ENCODE peak calls at places on chromosomes 2 and 18, in eight cellular contexts. Q is CD8-positive, alpha-beta T cell; S is ovary; W is kidney epithelial cell; P is H1; B is HCT116; E is body of pancreas; J is SJCRH30. N is an unnamed sample.

GRCh38 chr2:230968921-230969672 is 26.8 kb upstream of the SPATA3 start:
- DNase-seq in J (no peak), Q (no peak), E (no peak), B (no peak), S (no peak), P (no peak), W (no peak), N (no peak)

GRCh38 chr2:216151313-216152030 is 42.3 kb downstream of the XRCC5 start:
- DNase-seq in S (no peak), P (no peak), W (peak; percentile 59), E (no peak), Q (no peak), J (no peak), B (no peak), N (no peak)

GRCh38 chr2:205954707-205955106 is 131.3 kb downstream of the INO80D start:
- DNase-seq in W (no peak), P (no peak), S (no peak), E (no peak), B (no peak), J (no peak), Q (no peak), N (no peak)

GRCh38 chr2:182426082-182426914 is 538 bp downstream of the PDE1A start:
- DNase-seq in P (no peak), E (no peak), B (no peak), J (no peak), Q (no peak), W (no peak), S (no peak), N (no peak)

GRCh38 chr2:84971799-84972790 is 1.1 kb downstream of the KCMF1 start:
- DNase-seq in B (no peak), P (peak; percentile 69), E (peak; percentile 67), Q (peak; percentile 48), S (peak; percentile 40), W (no peak), J (peak; percentile 70), N (no peak)

GRCh38 chr18:23424616-23425015 is 28.5 kb upstream of the RIOK3 start:
- DNase-seq in J (no peak), W (no peak), B (no peak), S (no peak), Q (no peak), E (no peak), P (no peak), N (no peak)

GRCh38 chr2:208046686-208047085 is 21.4 kb upstream of the PLEKHM3 start:
- DNase-seq in B (no peak), W (no peak), J (no peak), E (no peak), S (no peak), P (no peak), Q (no peak), N (no peak)

GRCh38 chr2:177024760-177025159 is 187.8 kb upstream of the HNRNPA3 start:
- DNase-seq in B (no peak), E (no peak), P (no peak), J (no peak), S (no peak), W (no peak), Q (no peak), N (no peak)

GRCh38 chr2:216687111-216687510 is 8.2 kb downstream of the IGFBP5 start:
- DNase-seq in E (no peak), W (no peak), J (no peak), B (no peak), S (no peak), Q (no peak), P (no peak), N (no peak)

GRCh38 chr2:136246086-136246669 is 128.2 kb upstream of the CXCR4 start:
- DNase-seq in P (peak; percentile 58), S (no peak), E (peak; percentile 22), B (peak; percentile 53), Q (no peak), J (no peak), W (no peak), N (no peak)

GRCh38 chr2:104368089-104368488 is 485.8 kb upstream of the POU3F3 start:
- DNase-seq in B (no peak), J (no peak), S (no peak), W (no peak), E (no peak), P (no peak), Q (no peak), N (no peak)

GRCh38 chr2:55555977-55556376 is 36.5 kb downstream of the CFAP36 start:
- DNase-seq in P (no peak), E (no peak), B (no peak), S (no peak), Q (no peak), J (no peak), W (peak; percentile 28), N (no peak)

GRCh38 chr2:183371545-183371944 is 247.3 kb downstream of the NUP35 start:
- DNase-seq in W (no peak), S (no peak), Q (no peak), P (no peak), J (no peak), B (no peak), E (no peak), N (no peak)

GRCh38 chr2:41896186-41896846 is 151.5 kb upstream of the PKDCC start:
- DNase-seq in W (no peak), P (no peak), J (no peak), Q (no peak), B (no peak), E (no peak), S (no peak), N (no peak)

GRCh38 chr2:227479865-227480475 is 8.0 kb downstream of the AGFG1 start:
- DNase-seq in W (no peak), J (no peak), S (no peak), P (no peak), Q (no peak), B (no peak), E (no peak), N (no peak)

GRCh38 chr18:61890344-61890743 is 2.5 kb downstream of the RNF152 start:
- DNase-seq in J (no peak), Q (no peak), B (no peak), S (no peak), E (no peak), P (no peak), W (no peak), N (no peak)

GRCh38 chr18:6566338-6566911 is 151.7 kb upstream of the L3MBTL4 start:
- DNase-seq in S (no peak), W (no peak), P (no peak), J (no peak), E (no peak), B (no peak), Q (no peak), N (no peak)

GRCh38 chr2:96163768-96164429 is 18.7 kb upstream of the DUSP2 start:
- DNase-seq in S (no peak), Q (no peak), P (no peak), E (no peak), J (peak; percentile 65), B (no peak), W (no peak), N (no peak)

GRCh38 chr2:127143851-127144782 is 37.2 kb upstream of the BIN1 start:
- DNase-seq in E (no peak), J (no peak), Q (no peak), W (no peak), B (peak; percentile 12), S (no peak), P (peak; percentile 35), N (no peak)

GRCh38 chr2:233426619-233427342 is 72.5 kb downstream of the DGKD start:
- DNase-seq in S (no peak), J (peak; percentile 80), W (peak; percentile 54), P (peak; percentile 26), B (peak; percentile 79), Q (no peak), E (no peak), N (no peak)

GRCh38 chr18:76495435-76496199 is 575 bp upstream of the ZNF516 start:
- DNase-seq in B (no peak), S (peak; percentile 50), P (peak; percentile 81), E (peak; percentile 40), J (peak; percentile 13), Q (no peak), W (no peak), N (no peak)

DNA sequence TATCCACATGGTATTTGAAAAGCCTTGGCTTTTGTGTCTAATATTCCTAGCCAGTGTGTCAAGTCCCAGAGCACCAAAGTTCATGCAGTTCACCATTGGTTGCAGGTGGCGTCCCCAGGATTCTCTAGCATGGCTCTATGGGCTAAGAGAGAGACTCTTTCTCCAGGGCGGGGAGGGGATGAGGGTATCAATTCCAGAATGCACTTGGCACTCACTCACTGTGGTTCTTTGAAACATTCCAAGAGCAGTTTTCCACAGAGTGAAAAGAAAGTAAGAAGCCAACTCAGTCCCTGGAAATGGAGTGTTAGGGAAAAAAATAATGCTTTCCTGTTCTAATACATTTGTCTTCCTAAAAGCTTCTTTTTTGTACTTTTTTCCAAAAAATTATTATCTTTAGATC is 240.0 kb downstream of the PAX3 start:
- DNase-seq in Q (no peak), W (no peak), B (no peak), S (no peak), J (peak; percentile 28), E (no peak), P (no peak), N (no peak)
- H3K36me3 ChIP-seq in Q (no peaks in the 10 kb centered on the region), W (no peaks in the 10 kb centered on the region), B (no peaks in the 10 kb centered on the region), S (no peaks in the 10 kb centered on the region), J (no peaks in the 10 kb centered on the region), E (no peaks in the 10 kb centered on the region), P (no peaks in the 10 kb centered on the region), N (no peaks in the 10 kb centered on the region)

GRCh38 chr2:156322103-156322671 is 10.3 kb downstream of the NR4A2 start:
- DNase-seq in J (no peak), E (no peak), W (no peak), P (no peak), Q (no peak), B (no peak), S (no peak), N (no peak)
- H3K27me3 ChIP-seq in J (no peaks in the 10 kb centered on the region), E (no peaks in the 10 kb centered on the region), W (peaks cover 70% of the 10 kb centered on the region), P (peaks cover 78% of the 10 kb centered on the region), Q (peaks cover 34% of the 10 kb centered on the region), B (no peaks in the 10 kb centered on the region), S (no peaks in the 10 kb centered on the region), N (peaks cover 20% of the 10 kb centered on the region)

DNA sequence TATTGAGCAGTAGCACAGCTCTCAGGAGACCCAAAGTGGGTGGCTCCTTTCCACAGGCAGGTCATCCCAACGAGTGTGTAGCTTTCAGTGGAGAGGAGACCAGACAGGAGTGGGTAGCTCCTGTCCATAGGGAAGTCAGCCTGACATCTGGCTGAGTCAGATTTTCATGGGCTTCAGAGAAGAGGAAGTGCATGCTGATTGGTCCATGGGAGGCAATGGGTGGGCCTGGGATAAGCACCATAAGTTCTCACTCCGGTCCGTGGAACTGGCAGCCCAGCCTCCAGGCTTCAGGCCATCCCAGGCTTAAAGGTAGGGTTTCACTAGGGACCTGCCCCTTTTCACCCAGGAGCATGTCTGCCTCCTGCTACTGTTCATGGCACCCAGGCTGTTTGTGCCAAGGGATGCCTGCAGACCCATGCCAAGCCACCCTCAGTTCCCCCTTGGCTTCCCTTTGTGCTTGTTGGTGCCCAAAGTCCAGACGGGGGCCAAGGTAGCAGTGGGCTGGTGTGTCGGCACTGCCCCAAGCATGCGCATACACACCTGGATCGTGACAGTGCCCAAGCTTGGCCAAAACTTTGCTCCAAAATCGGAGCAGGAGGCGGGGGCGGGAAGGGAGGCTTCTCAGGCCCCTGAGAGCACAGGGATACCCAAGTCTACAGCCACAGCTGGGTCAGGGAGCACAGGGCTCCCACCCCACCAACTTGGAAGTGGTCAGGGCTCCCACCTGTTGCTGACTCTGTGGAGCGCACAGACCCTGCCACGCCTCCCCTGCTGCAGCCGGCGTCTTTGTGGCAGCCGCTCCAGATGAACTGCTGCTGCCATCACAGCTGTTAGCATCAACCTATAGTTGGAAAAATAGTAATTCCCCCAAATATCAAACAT is 26.4 kb downstream of the MARCHF7 start:
- DNase-seq in E (no peak), S (no peak), J (peak; percentile 32), Q (no peak), P (no peak), W (no peak), B (no peak), N (no peak)
- H3K36me3 ChIP-seq in E (no peaks in the 10 kb centered on the region), S (no peaks in the 10 kb centered on the region), J (peaks cover 81% of the 10 kb centered on the region), Q (peaks cover 15% of the 10 kb centered on the region), P (peaks cover 16% of the 10 kb centered on the region), W (peaks cover 4% of the 10 kb centered on the region), B (peaks cover 27% of the 10 kb centered on the region), N (peaks cover 17% of the 10 kb centered on the region)

GRCh38 chr2:211070547-211070946 is 514.1 kb downstream of the CPS1 start:
- DNase-seq in S (no peak), P (no peak), Q (no peak), B (no peak), J (no peak), E (no peak), W (no peak), N (no peak)
- H3K27me3 ChIP-seq in S (no peaks in the 10 kb centered on the region), P (no peaks in the 10 kb centered on the region), Q (no peaks in the 10 kb centered on the region), B (no peaks in the 10 kb centered on the region), J (no peaks in the 10 kb centered on the region), E (no peaks in the 10 kb centered on the region), W (no peaks in the 10 kb centered on the region), N (no peaks in the 10 kb centered on the region)

N was measured in BJ.